ENCODE peak calls at places on chromosomes 7 and 10, in nine cellular contexts. G is HT-29, U is coronary artery, L is DMS79, P is T-cell, O is fibroblast of pulmonary artery, M is AG09309, Z is HS-5, A is iris pigment epithelial cell. I is an unnamed sample.

GRCh38 chr7:69002416-69002815 is 595.9 kb upstream of the AUTS2 start:
- DNase-seq in Z (no peak), P (no peak), U (no peak), A (peak; percentile 38), L (no peak), G (no peak), M (peak; percentile 31), O (peak; percentile 54), I (no peak)

GRCh38 chr7:35261041-35261440 is 7.1 kb upstream of the TBX20 start:
- DNase-seq in Z (no peak), U (no peak), O (no peak), P (no peak), L (no peak), M (no peak), A (no peak), G (no peak), I (no peak)

GRCh38 chr10:4174197-4174596 is 389.2 kb upstream of the KLF6 start:
- DNase-seq in L (no peak), Z (no peak), P (no peak), U (no peak), G (peak; percentile 38), A (no peak), O (no peak), M (no peak), I (no peak)

GRCh38 chr7:32860096-32860495 is 31.5 kb downstream of the KBTBD2 start:
- DNase-seq in A (no peak), Z (no peak), P (no peak), O (no peak), M (no peak), L (no peak), U (no peak), G (no peak), I (no peak)

GRCh38 chr10:82628373-82628772 is 753.4 kb downstream of the NRG3 start:
- DNase-seq in A (no peak), G (no peak), U (no peak), O (no peak), Z (no peak), L (no peak), M (no peak), P (no peak), I (no peak)

GRCh38 chr10:89502556-89502955 is 32.8 kb downstream of the SLC16A12 start:
- DNase-seq in G (no peak), P (no peak), L (no peak), O (peak; percentile 73), Z (peak; percentile 73), M (no peak), A (peak; percentile 92), U (no peak), I (no peak)

GRCh38 chr7:148623586-148624282 is 33.2 kb downstream of the C7orf33 start:
- DNase-seq in A (peak; percentile 42), M (peak; percentile 34), G (no peak), P (no peak), O (peak; percentile 26), Z (no peak), U (no peak), L (peak; percentile 29), I (no peak)

GRCh38 chr10:5094265-5095205 is at the start of gene AKR1C3:
- DNase-seq in L (no peak), G (peak; percentile 85), U (no peak), A (peak; percentile 72), O (peak; percentile 89), P (no peak), Z (no peak), M (peak; percentile 50), I (no peak)

GRCh38 chr10:84375011-84375410 is 46.6 kb downstream of the CCSER2 start:
- DNase-seq in O (peak; percentile 81), A (peak; percentile 58), G (peak; percentile 85), P (peak; percentile 49), M (peak; percentile 20), L (peak; percentile 6), Z (no peak), U (no peak), I (no peak)

GRCh38 chr10:21292763-21293517 is 232.5 kb downstream of the SKIDA1 start:
- DNase-seq in A (peak; percentile 99), L (no peak), O (peak; percentile 99), M (peak; percentile 96), G (peak; percentile 66), Z (peak; percentile 71), P (no peak), U (peak; percentile 85), I (peak; percentile 90)

GRCh38 chr7:101924171-101924570 is 106.7 kb downstream of the CUX1 start:
- DNase-seq in O (peak; percentile 50), A (peak; percentile 67), L (no peak), P (no peak), M (no peak), G (no peak), U (peak; percentile 84), Z (peak; percentile 40), I (no peak)